ENCODE peak calls at places on chromosomes 6 and 20, in eight cellular contexts. Y is fibroblast of lung, O is heart left ventricle, U is psoas muscle, G is transverse colon, Q is adrenal gland, I is brain microvascular endothelial cell, Z is stomach. J is an unnamed sample.
A peak's percentile ranks its signal among the peaks of the same experiment; 100 is the strongest.

GRCh38 chr20:51500936-51501335 is 41.6 kb downstream of the NFATC2 start:
- DNase-seq in Q (no peak), Y (no peak), G (no peak), Z (no peak), I (no peak), U (no peak), O (no peak), J (no peak)

GRCh38 chr6:169955796-169956493 is 204.5 kb downstream of the ERMARD start:
- DNase-seq in Z (peak; percentile 16), G (no peak), Y (no peak), U (no peak), Q (no peak), I (no peak), O (no peak), J (no peak)

GRCh38 chr6:39102024-39102820 is 12.8 kb downstream of the SAYSD1 start:
- DNase-seq in O (no peak), Z (peak; percentile 55), Q (no peak), Y (peak; percentile 98), I (peak; percentile 40), U (no peak), G (no peak), J (no peak)

GRCh38 chr6:101341926-101342325 is 51.6 kb upstream of the GRIK2 start:
- DNase-seq in O (no peak), Q (no peak), I (no peak), Y (no peak), U (no peak), G (no peak), Z (no peak), J (no peak)

GRCh38 chr6:43927525-43928210 is 157.7 kb downstream of the VEGFA start:
- DNase-seq in U (no peak), Y (no peak), Q (no peak), O (no peak), G (peak; percentile 67), I (no peak), Z (peak; percentile 72), J (no peak)

GRCh38 chr6:41092421-41093140 is 19.8 kb downstream of the NFYA start:
- DNase-seq in Q (no peak), U (no peak), Y (peak; percentile 43), I (peak; percentile 11), O (no peak), G (no peak), Z (no peak), J (no peak)

GRCh38 chr20:58439974-58440767 is 51.1 kb downstream of the VAPB start:
- DNase-seq in Y (no peak), G (no peak), O (no peak), Q (no peak), U (no peak), I (no peak), Z (no peak), J (no peak)

GRCh38 chr20:21505810-21506530 is 7.9 kb downstream of the NKX2-2 start:
- DNase-seq in G (peak; percentile 45), I (no peak), Q (peak; percentile 57), Y (peak; percentile 38), O (no peak), U (peak; percentile 66), Z (peak; percentile 53), J (no peak)

GRCh38 chr6:93418448-93419303 is 683 bp downstream of the EPHA7 start:
- DNase-seq in I (peak; percentile 18), Q (peak; percentile 2), U (peak; percentile 42), Z (no peak), Y (peak; percentile 54), O (peak; percentile 45), G (peak; percentile 18), J (no peak)

GRCh38 chr6:52307900-52308372 is 23.4 kb upstream of the MCM3 start:
- DNase-seq in I (no peak), U (no peak), Q (no peak), G (no peak), Z (no peak), O (no peak), Y (no peak), J (no peak)

GRCh38 chr6:24821860-24822444 is 23.2 kb upstream of the ARMH2 start:
- DNase-seq in I (no peak), Y (no peak), Z (no peak), Q (no peak), O (no peak), U (no peak), G (no peak), J (no peak)

GRCh38 chr6:138161118-138161433 is 663 bp upstream of the ARFGEF3 start:
- DNase-seq in Z (no peak), Q (no peak), U (no peak), G (no peak), I (no peak), Y (no peak), O (no peak), J (no peak)
- H3K27me3 ChIP-seq in Z (peaks cover 41% of the 10 kb centered on the region), Q (peaks cover 39% of the 10 kb centered on the region), U (peaks cover 6% of the 10 kb centered on the region), G (peaks cover 44% of the 10 kb centered on the region), I (peaks cover 45% of the 10 kb centered on the region), Y (peaks cover 38% of the 10 kb centered on the region), O (no peaks in the 10 kb centered on the region), J (peaks cover 23% of the 10 kb centered on the region)

GRCh38 chr6:107179004-107179403 is 63.7 kb upstream of the BEND3 start:
- DNase-seq in U (no peak), I (peak; percentile 27), O (no peak), Y (peak; percentile 27), Q (peak; percentile 20), Z (no peak), G (no peak), J (no peak)
- TF ChIP-seq CTCF in U (peak; percentile 8), I (peak; percentile 53), O (peak; percentile 17), Y (peak; percentile 34), Q (no peak), Z (no peak), G (no peak), J (peak; percentile 34)

DNA sequence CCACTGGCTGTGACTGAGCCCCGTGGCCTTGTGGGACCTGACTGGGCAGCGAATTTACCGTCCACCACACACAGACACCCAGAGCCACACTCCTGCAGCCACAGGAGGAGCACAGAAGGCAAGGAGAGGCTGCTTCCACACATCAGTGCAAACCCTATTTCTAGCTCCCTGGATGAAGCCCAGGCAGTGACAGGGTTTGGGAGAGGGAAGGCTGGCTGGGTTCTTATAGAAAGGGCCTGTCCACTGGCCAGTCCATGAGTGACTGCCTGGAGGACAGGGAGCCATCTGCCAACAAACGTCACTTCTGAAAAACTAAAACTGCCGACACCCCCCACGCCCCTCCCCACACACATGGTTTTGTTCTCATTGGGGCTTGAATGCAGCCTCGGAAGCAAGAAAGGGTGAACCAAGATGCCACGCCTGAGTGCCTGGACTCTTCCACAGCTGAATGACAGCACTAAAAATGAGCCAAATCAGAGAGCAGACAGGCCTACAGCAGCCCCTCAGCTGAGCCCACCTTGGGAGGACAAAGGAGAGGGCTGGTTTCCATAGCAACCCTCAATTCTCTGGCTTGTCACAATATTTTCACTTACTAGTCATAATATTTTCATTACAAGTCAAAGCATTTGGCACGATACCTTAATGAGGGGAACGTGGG is 38.4 kb downstream of the RRBP1 start:
- DNase-seq in U (no peak), Q (no peak), Y (no peak), Z (no peak), O (peak; percentile 48), I (peak; percentile 19), G (no peak), J (no peak)
- H3K27me3 ChIP-seq in U (no peaks in the 10 kb centered on the region), Q (no peaks in the 10 kb centered on the region), Y (no peaks in the 10 kb centered on the region), Z (no peaks in the 10 kb centered on the region), O (no peaks in the 10 kb centered on the region), I (no peaks in the 10 kb centered on the region), G (no peaks in the 10 kb centered on the region), J (no peaks in the 10 kb centered on the region)

GRCh38 chr6:90703383-90703782 is 116.5 kb upstream of the MAP3K7 start:
- DNase-seq in O (no peak), U (no peak), Z (no peak), Q (no peak), Y (no peak), G (no peak), I (no peak), J (no peak)

GRCh38 chr6:90695316-90695715 is 108.4 kb upstream of the MAP3K7 start:
- DNase-seq in G (no peak), Q (no peak), I (no peak), O (no peak), U (no peak), Z (no peak), Y (no peak), J (no peak)

GRCh38 chr6:90707223-90707622 is 120.4 kb upstream of the MAP3K7 start:
- DNase-seq in Y (no peak), Q (no peak), U (no peak), G (no peak), O (no peak), Z (no peak), I (no peak), J (no peak)

DNA sequence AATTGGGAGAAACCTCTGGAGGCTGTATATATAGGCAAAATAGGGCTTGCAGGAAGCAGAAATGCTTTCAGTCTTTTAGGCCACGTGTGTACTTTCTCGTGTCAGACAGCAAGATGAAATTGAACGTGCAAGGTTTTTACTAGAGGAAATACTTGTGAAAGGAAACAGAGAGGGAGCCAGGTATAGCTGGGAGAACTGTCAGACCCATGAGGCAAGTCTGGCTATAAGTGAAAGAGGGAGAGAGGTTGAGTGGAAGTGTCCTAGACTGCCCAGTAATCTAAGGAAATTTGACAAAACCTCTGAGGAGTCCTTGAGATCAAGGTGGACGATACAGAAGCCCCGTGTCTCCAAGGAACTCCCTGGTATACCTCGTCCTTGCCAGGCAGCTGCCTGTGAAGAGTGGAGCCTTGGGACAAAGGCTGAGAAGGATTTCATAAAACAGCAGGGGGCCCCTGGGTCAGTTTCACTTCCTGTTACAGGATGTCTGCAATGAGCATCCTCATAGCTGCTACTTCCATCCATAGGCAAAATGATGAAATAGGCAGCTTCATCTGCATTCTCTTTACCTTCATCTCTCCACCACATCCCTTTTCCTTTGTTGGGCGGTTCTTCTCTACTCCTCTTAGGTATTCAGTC is 114.4 kb upstream of the MAP3K7 start:
- DNase-seq in U (no peak), Z (no peak), Q (no peak), I (no peak), Y (no peak), G (no peak), O (no peak), J (no peak)
- TF ChIP-seq CTCF in U (no peak), Z (no peak), Q (no peak), I (no peak), Y (no peak), G (no peak), O (no peak), J (no peak)

GRCh38 chr6:167341665-167342655 is 17.1 kb downstream of the TTLL2 start:
- DNase-seq in Y (no peak), Z (no peak), G (no peak), Q (no peak), U (no peak), I (no peak), O (no peak), J (no peak)
- H3K27me3 ChIP-seq in Y (no peaks in the 10 kb centered on the region), Z (peaks cover 9% of the 10 kb centered on the region), G (no peaks in the 10 kb centered on the region), Q (no peaks in the 10 kb centered on the region), U (no peaks in the 10 kb centered on the region), I (no peaks in the 10 kb centered on the region), O (no peaks in the 10 kb centered on the region), J (no peaks in the 10 kb centered on the region)

DNA sequence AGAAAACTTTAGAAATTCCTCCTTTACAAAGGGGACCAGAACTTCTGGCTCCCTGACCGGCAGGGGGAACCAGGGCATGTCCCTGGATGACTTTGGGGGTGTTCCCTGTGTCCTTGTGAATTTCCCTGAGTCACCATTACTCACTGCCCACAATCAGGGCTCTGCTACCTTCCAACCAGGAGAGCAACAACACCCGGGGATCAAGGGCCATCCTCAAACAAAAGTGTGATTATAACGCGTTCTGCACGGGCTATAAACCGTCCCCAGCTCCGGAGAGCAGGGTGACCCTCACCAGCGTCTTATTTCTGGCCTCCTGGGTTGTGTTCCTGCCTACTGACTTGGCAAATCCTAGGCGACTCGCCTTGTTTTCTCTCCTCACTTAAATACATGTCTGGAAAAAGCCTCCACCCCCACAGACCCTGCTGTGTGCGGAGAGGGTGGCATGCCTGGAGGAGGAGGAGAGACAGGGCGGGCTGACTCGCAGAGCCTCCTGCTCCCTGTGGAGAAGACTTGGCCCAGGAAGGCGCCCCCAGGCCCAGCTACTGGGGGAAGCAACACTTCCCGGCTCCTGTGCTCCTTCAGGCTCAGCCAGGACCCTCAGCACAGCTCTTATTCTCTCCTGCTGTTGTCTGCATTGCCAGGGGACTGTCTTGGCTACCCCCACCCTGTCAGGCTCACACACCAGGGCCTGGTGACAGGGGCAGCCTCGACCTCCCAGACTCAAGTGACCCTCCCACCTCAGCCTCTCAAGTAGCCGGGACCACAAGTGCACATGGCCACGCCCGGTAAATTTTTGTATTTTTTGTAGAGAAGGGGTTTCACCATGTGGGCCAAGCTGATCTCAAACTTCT is 54.1 kb downstream of the FGD2 start:
- DNase-seq in O (peak; percentile 60), U (peak; percentile 80), I (peak; percentile 95), Z (peak; percentile 65), G (peak; percentile 75), Y (peak; percentile 95), Q (peak; percentile 90), J (peak; percentile 90)
- TF ChIP-seq CTCF in O (peak; percentile 46), U (peak; percentile 32), I (peak; percentile 94), Z (no peak), G (no peak), Y (peak; percentile 78), Q (peak; percentile 59), J (peak; percentile 84)